ENCODE peak calls at places on chromosome 16, in six cellular contexts. One of them, this sample, is unnamed.
A peak's percentile ranks its signal among the peaks of the same experiment; 100 is the strongest.

GRCh38 chr16:67514382-67514828 is 14.2 kb upstream of the RIPOR1 start:
- DNase-seq in brain microvascular endothelial cell: peak; percentile 83
- DNase-seq in CD4-positive, alpha-beta T cell: peak; percentile 77
- DNase-seq in RCC 7860: peak; percentile 71
- DNase-seq in caudate nucleus: no peak
- DNase-seq in EL: peak; percentile 83
- DNase-seq in this sample: peak; percentile 19

GRCh38 chr16:75733305-75734141 is 7.2 kb upstream of the CPHXL start:
- DNase-seq in caudate nucleus: no peak
- DNase-seq in RCC 7860: no peak
- DNase-seq in EL: peak; percentile 36
- DNase-seq in CD4-positive, alpha-beta T cell: no peak
- DNase-seq in brain microvascular endothelial cell: peak; percentile 24
- DNase-seq in this sample: no peak

GRCh38 chr16:11051430-11052079 is 107.2 kb downstream of the CLEC16A start:
- DNase-seq in EL: no peak
- DNase-seq in RCC 7860: no peak
- DNase-seq in brain microvascular endothelial cell: no peak
- DNase-seq in CD4-positive, alpha-beta T cell: no peak
- DNase-seq in caudate nucleus: no peak
- DNase-seq in this sample: no peak

GRCh38 chr16:89732918-89733242 is 11.5 kb downstream of the ZNF276 start:
- DNase-seq in EL: no peak
- DNase-seq in brain microvascular endothelial cell: no peak
- DNase-seq in caudate nucleus: no peak
- DNase-seq in RCC 7860: no peak
- DNase-seq in CD4-positive, alpha-beta T cell: no peak
- DNase-seq in this sample: no peak

GRCh38 chr16:84699147-84699711 is 571 bp upstream of the USP10 start:
- DNase-seq in RCC 7860: no peak
- DNase-seq in EL: peak; percentile 29
- DNase-seq in brain microvascular endothelial cell: no peak
- DNase-seq in CD4-positive, alpha-beta T cell: no peak
- DNase-seq in caudate nucleus: no peak
- DNase-seq in this sample: no peak

GRCh38 chr16:54345231-54345630 is 58.6 kb upstream of the IRX3 start:
- DNase-seq in caudate nucleus: no peak
- DNase-seq in RCC 7860: no peak
- DNase-seq in CD4-positive, alpha-beta T cell: no peak
- DNase-seq in EL: no peak
- DNase-seq in brain microvascular endothelial cell: no peak
- DNase-seq in this sample: no peak

GRCh38 chr16:8528471-8528870 is 61.8 kb downstream of the TMEM114 start:
- DNase-seq in EL: no peak
- DNase-seq in CD4-positive, alpha-beta T cell: no peak
- DNase-seq in caudate nucleus: no peak
- DNase-seq in brain microvascular endothelial cell: no peak
- DNase-seq in RCC 7860: no peak
- DNase-seq in this sample: no peak

GRCh38 chr16:77376358-77376757 is 58.5 kb downstream of the ADAMTS18 start:
- DNase-seq in CD4-positive, alpha-beta T cell: no peak
- DNase-seq in EL: peak; percentile 18
- DNase-seq in caudate nucleus: no peak
- DNase-seq in RCC 7860: no peak
- DNase-seq in brain microvascular endothelial cell: no peak
- DNase-seq in this sample: no peak

GRCh38 chr16:2364638-2365210 is 24.2 kb upstream of the ABCA3 start:
- DNase-seq in RCC 7860: no peak
- DNase-seq in EL: no peak
- DNase-seq in CD4-positive, alpha-beta T cell: no peak
- DNase-seq in brain microvascular endothelial cell: no peak
- DNase-seq in caudate nucleus: no peak
- DNase-seq in this sample: no peak

GRCh38 chr16:57091990-57092785 is at the start of gene CPNE2:
- DNase-seq in caudate nucleus: peak; percentile 62
- DNase-seq in brain microvascular endothelial cell: no peak
- DNase-seq in EL: peak; percentile 69
- DNase-seq in RCC 7860: peak; percentile 11
- DNase-seq in CD4-positive, alpha-beta T cell: no peak
- DNase-seq in this sample: peak; percentile 74

GRCh38 chr16:64238576-64238975 is 883.3 kb downstream of the CDH11 start:
- DNase-seq in caudate nucleus: no peak
- DNase-seq in brain microvascular endothelial cell: no peak
- DNase-seq in CD4-positive, alpha-beta T cell: no peak
- DNase-seq in RCC 7860: no peak
- DNase-seq in EL: peak; percentile 64
- DNase-seq in this sample: no peak

GRCh38 chr16:83830769-83831450 is 23.1 kb downstream of the HSBP1 start:
- DNase-seq in RCC 7860: no peak
- DNase-seq in caudate nucleus: no peak
- DNase-seq in EL: peak; percentile 23
- DNase-seq in brain microvascular endothelial cell: no peak
- DNase-seq in CD4-positive, alpha-beta T cell: no peak
- DNase-seq in this sample: no peak